ENCODE peak calls at places on chromosome X, in seven cellular contexts. C, R, W, N, P, Q and G are unnamed samples.

GRCh38 chrX:134183665-134184064 is 53.3 kb upstream of the CCDC160 start:
- DNase-seq in C (no peak), R (no peak), W (no peak), N (no peak), P (no peak), Q (no peak), G (no peak)

GRCh38 chrX:38561951-38562719 is 793 bp downstream of the TSPAN7 start:
- DNase-seq in C (peak), R (peak), W (no peak), N (no peak), P (peak), Q (peak), G (peak)

GRCh38 chrX:38293741-38294140 is 33.6 kb downstream of the RPGR start:
- DNase-seq in C (no peak), R (no peak), W (no peak), N (no peak), P (no peak), Q (no peak), G (no peak)

GRCh38 chrX:41022579-41022978 is 62.7 kb upstream of the USP9X start:
- DNase-seq in C (no peak), R (no peak), W (no peak), N (no peak), P (peak), Q (no peak), G (no peak)

GRCh38 chrX:155031657-155032056 is 5.0 kb downstream of the FUNDC2 start:
- DNase-seq in C (no peak), R (no peak), W (no peak), N (no peak), P (no peak), Q (no peak), G (no peak)

GRCh38 chrX:71615954-71616353 is 2.4 kb downstream of the CXCR3 start:
- DNase-seq in C (no peak), R (no peak), W (no peak), N (no peak), P (no peak), Q (no peak), G (no peak)

GRCh38 chrX:44400588-44400987 is 57.1 kb upstream of the EFHC2 start:
- DNase-seq in C (no peak), R (no peak), W (no peak), N (peak), P (no peak), Q (no peak), G (peak)

GRCh38 chrX:69387559-69388487 is 116.3 kb upstream of the NALF2 start:
- DNase-seq in C (peak), R (peak), W (no peak), N (peak), P (peak), Q (no peak), G (peak)

GRCh38 chrX:131544218-131544617 is 344 bp downstream of the OR13H1 start:
- DNase-seq in C (no peak), R (no peak), W (no peak), N (no peak), P (no peak), Q (no peak), G (no peak)

GRCh38 chrX:139889760-139890159 is 43.1 kb downstream of the ATP11C start:
- DNase-seq in C (no peak), R (no peak), W (no peak), N (peak), P (no peak), Q (no peak), G (no peak)

GRCh38 chrX:39692796-39693195 is 405.0 kb downstream of the BCOR start:
- DNase-seq in C (no peak), R (no peak), W (no peak), N (no peak), P (no peak), Q (no peak), G (no peak)

GRCh38 chrX:40248822-40249221 is 151.1 kb upstream of the BCOR start:
- DNase-seq in C (no peak), R (no peak), W (no peak), N (no peak), P (no peak), Q (no peak), G (peak)

GRCh38 chrX:7109838-7110793 is 37.4 kb upstream of the STS start:
- DNase-seq in C (no peak), R (no peak), W (peak), N (no peak), P (no peak), Q (no peak), G (peak)

GRCh38 chrX:13330446-13330845 is 10.6 kb upstream of the ATXN3L start:
- DNase-seq in C (no peak), R (no peak), W (no peak), N (no peak), P (no peak), Q (no peak), G (no peak)

GRCh38 chrX:107626481-107626880 is 1.8 kb upstream of the PRPS1 start:
- DNase-seq in C (no peak), R (no peak), W (no peak), N (no peak), P (no peak), Q (no peak), G (no peak)

GRCh38 chrX:107629533-107629909 is 1.2 kb downstream of the PRPS1 start:
- DNase-seq in C (no peak), R (no peak), W (no peak), N (peak), P (peak), Q (no peak), G (peak)

GRCh38 chrX:107628662-107629532 is 587 bp downstream of the PRPS1 start:
- DNase-seq in C (peak), R (peak), W (no peak), N (peak), P (peak), Q (peak), G (peak)

GRCh38 chrX:107626916-107627315 is 1.4 kb upstream of the PRPS1 start:
- DNase-seq in C (no peak), R (no peak), W (no peak), N (no peak), P (no peak), Q (no peak), G (no peak)

GRCh38 chrX:107627792-107628661 is at the start of gene PRPS1:
- DNase-seq in C (peak), R (peak), W (peak), N (peak), P (peak), Q (peak), G (peak)
- TF ChIP-seq POLR2A in C (peak), R (no peak), W (peak), N (peak), P (peak), Q (no peak), G (peak)

GRCh38 chrX:115232933-115233496 is 881 bp downstream of the LRCH2 start:
- DNase-seq in C (no peak), R (no peak), W (no peak), N (peak), P (no peak), Q (no peak), G (no peak)
- H3K27ac ChIP-seq in C (peak), R (no peak), W (no peak), N (no peak), P (no peak), Q (no peak), G (peak)

GRCh38 chrX:49058794-49059193 is at the start of gene CCDC120:
- DNase-seq in C (no peak), R (no peak), W (no peak), N (no peak), P (no peak), Q (no peak), G (peak)

GRCh38 chrX:49054073-49054762 is 4.6 kb upstream of the CCDC120 start:
- DNase-seq in C (no peak), R (no peak), W (no peak), N (no peak), P (no peak), Q (no peak), G (no peak)

GRCh38 chrX:49053223-49054072 is 5.4 kb upstream of the CCDC120 start:
- DNase-seq in C (peak), R (peak), W (no peak), N (peak), P (peak), Q (peak), G (peak)
- TF ChIP-seq POLR2A in C (peak), R (no peak), W (peak), N (no peak), P (peak), Q (no peak), G (no peak)

GRCh38 chrX:107741318-107741813 is 34.2 kb downstream of the TSC22D3 start:
- DNase-seq in C (no peak), R (no peak), W (no peak), N (no peak), P (no peak), Q (peak), G (no peak)
- H3K27ac ChIP-seq in C (peak), R (peak), W (no peak), N (peak), P (no peak), Q (peak), G (peak)

GRCh38 chrX:150982786-150983525 is at the start of gene HMGB3:
- DNase-seq in C (peak), R (peak), W (peak), N (peak), P (peak), Q (peak), G (peak)
- TF ChIP-seq POLR2A in C (peak), R (no peak), W (peak), N (no peak), P (peak), Q (no peak), G (no peak)

DNA sequence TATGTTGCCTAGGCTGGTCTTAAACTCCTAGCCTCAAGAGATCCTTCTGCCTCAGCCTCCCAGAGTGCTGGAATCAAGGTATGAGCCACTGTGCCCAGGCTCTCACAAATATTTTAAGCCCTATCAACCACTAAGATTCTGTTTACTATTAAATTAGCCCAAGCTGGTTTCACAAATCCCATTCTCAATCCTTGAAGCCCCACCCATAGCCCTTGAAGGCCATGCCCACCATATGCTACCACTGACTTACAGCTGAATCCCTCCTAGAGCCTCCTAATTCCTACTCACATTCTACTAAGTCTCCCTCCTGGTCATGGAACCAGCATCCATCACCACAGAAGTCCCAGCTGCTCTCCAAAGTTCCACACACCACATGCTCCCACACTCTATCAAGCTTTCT is 9.7 kb downstream of the GRIPAP1 start:
- DNase-seq in C (no peak), R (no peak), W (no peak), N (no peak), P (no peak), Q (no peak), G (no peak)
- H3K27ac ChIP-seq in C (no peak), R (no peak), W (no peak), N (no peak), P (no peak), Q (no peak), G (no peak)

GRCh38 chrX:1443496-1444075 is 9.1 kb downstream of the ASMTL start:
- DNase-seq in C (no peak), R (no peak), W (no peak), N (no peak), P (no peak), Q (peak), G (no peak)
- TF ChIP-seq POLR2A in C (no peak), R (no peak), W (peak), N (no peak), P (no peak), Q (no peak), G (no peak)

GRCh38 chrX:50770702-50771101 is 43.3 kb downstream of the SHROOM4 start:
- DNase-seq in C (no peak), R (peak), W (no peak), N (peak), P (peak), Q (no peak), G (peak)
- H3K27ac ChIP-seq in C (no peak), R (no peak), W (no peak), N (peak), P (no peak), Q (no peak), G (peak)